ENCODE peak calls at places on chromosome 15, in seven cellular contexts. T is fibroblast of lung, W is tibial artery, R is lower lobe of right lung, E is body of pancreas, C is HFF-Myc, X is right atrium auricular region. N is an unnamed sample.

GRCh38 chr15:85318732-85319076 is 61.7 kb upstream of the AKAP13 start:
- DNase-seq in T (no peak), W (no peak), R (no peak), E (no peak), C (no peak), X (no peak), N (no peak)

GRCh38 chr15:77064539-77065308 is 6.2 kb downstream of the TSPAN3 start:
- DNase-seq in T (no peak), W (no peak), R (no peak), E (no peak), C (no peak), X (no peak), N (peak)

GRCh38 chr15:46879067-46879770 is 838.1 kb upstream of the SEMA6D start:
- DNase-seq in T (no peak), W (no peak), R (no peak), E (no peak), C (no peak), X (no peak), N (no peak)

GRCh38 chr15:62897634-62898033 is 144.9 kb upstream of the TPM1 start:
- DNase-seq in T (no peak), W (no peak), R (no peak), E (no peak), C (no peak), X (no peak), N (no peak)

GRCh38 chr15:62020576-62021160 is 39.6 kb downstream of the VPS13C start:
- DNase-seq in T (peak), W (no peak), R (no peak), E (no peak), C (no peak), X (no peak), N (peak)

GRCh38 chr15:43974852-43975251 is 148.1 kb downstream of the WDR76 start:
- DNase-seq in T (no peak), W (no peak), R (no peak), E (peak), C (no peak), X (no peak), N (no peak)

GRCh38 chr15:71565636-71566160 is 244.7 kb upstream of the NR2E3 start:
- DNase-seq in T (no peak), W (no peak), R (no peak), E (no peak), C (no peak), X (no peak), N (no peak)

GRCh38 chr15:39400002-39400401 is 180.9 kb upstream of the THBS1 start:
- DNase-seq in T (no peak), W (no peak), R (no peak), E (no peak), C (no peak), X (no peak), N (no peak)

GRCh38 chr15:99651023-99651807 is 82.0 kb downstream of the LYSMD4 start:
- DNase-seq in T (peak), W (no peak), R (no peak), E (no peak), C (peak), X (no peak), N (peak)

GRCh38 chr15:65979316-65979715 is 110.0 kb downstream of the RAB11A start:
- DNase-seq in T (no peak), W (no peak), R (no peak), E (no peak), C (no peak), X (no peak), N (no peak)

GRCh38 chr15:65982941-65983340 is 113.7 kb downstream of the RAB11A start:
- DNase-seq in T (no peak), W (no peak), R (no peak), E (no peak), C (no peak), X (no peak), N (no peak)

GRCh38 chr15:65980824-65981456 is 111.6 kb downstream of the RAB11A start:
- DNase-seq in T (peak), W (peak), R (peak), E (peak), C (peak), X (peak), N (peak)

GRCh38 chr15:65979837-65980236 is 110.5 kb downstream of the RAB11A start:
- DNase-seq in T (no peak), W (no peak), R (no peak), E (no peak), C (no peak), X (no peak), N (no peak)

DNA sequence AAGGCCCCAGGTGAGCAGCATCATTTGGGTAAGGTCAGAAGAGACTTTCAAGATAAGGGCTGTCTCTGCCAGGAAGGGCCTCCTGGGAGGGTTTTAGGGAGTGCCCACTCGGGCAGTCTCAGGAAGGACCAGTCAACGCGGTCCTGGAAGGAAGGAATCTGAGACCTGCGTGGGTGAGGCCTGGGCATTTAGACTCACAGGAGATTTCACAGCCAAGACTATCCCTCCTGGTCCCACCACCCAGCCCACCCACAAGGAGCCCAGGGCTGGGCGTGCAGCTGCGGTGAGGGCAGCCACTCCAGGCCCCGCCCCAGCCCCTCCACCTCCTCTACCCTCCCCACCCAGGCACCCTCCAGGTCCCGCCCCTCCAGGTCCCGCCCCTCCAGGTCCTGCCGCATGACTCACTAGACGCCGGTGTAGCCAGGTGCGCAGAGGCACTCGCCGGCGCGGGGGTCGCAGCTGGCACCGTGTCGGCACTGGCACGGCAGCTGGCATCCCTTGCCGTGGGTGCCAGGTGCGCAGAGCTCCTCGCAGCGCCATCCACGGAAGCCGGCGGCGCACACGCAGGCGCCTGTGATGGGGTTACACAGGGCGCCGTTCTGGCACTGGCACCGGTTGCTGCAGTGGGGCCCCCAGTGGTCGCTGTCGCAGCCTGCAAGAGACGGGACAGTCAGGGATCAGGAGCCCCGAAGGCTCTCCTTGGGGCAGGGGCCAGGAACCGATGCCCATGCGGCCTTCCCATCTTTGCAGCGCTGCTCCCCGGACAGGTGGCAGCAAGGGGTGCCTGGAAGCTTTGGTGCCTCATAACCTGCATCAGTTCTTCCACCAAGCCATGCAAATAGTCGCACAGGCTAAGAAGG is 112.8 kb downstream of the RAB11A start:
- DNase-seq in T (no peak), W (no peak), R (peak), E (peak), C (no peak), X (no peak), N (no peak)
- H3K4me3 ChIP-seq in T (no peak), W (no peak), R (peak), E (no peak), C (no peak), X (peak), N (no peak)

DNA sequence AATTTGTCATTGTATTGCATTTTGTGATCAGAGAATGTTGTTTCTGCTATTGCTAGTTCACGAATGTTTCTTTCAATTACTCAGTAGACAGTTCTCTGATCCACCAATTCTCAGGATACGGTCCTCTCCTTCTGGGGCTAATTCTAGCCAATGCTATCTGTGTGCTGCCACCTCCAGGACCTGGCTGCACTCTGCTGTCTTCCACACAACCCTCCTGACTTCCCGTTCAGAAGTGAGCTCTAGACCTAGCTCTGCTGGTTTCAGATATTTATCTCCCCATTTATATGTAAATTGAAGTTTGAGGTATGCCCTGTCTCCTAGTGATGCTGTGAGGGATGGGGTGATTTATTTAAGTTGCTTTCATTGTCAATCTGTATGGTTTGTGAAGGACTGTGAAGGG is 21.7 kb upstream of the UBL7 start:
- DNase-seq in T (no peak), W (no peak), R (no peak), E (no peak), C (no peak), X (no peak), N (no peak)
- TF ChIP-seq CTCF in T (peak), W (no peak), R (no peak), E (no peak), C (no peak), X (no peak), N (no peak)

DNA sequence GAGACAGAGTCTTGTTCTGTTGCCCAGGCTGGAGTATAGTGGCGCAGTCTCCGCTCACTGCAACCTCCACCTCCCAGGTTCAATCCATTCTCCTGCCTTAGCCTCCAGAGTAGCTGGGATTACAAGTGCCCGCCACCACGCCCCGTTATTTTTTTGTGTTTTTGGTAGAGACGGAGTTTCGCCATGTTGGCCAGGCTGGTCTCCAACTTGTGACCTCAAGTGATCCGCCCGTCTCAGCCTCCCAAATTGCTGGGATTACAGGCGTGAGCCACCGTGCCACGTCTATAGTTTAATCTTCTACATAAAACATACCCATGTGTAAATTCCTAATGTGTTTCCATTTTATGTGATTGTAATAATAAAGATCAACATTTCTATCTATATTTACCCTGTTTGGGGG is 1.7 kb downstream of the GALK2 start:
- DNase-seq in T (no peak), W (no peak), R (no peak), E (no peak), C (no peak), X (no peak), N (no peak)
- H3K4me3 ChIP-seq in T (no peak), W (no peak), R (no peak), E (no peak), C (no peak), X (no peak), N (no peak)

GRCh38 chr15:55564347-55565145 is 23.6 kb downstream of the PYGO1 start:
- DNase-seq in T (no peak), W (no peak), R (no peak), E (no peak), C (no peak), X (no peak), N (no peak)
- TF ChIP-seq CTCF in T (peak), W (no peak), R (no peak), E (no peak), C (peak), X (no peak), N (peak)

GRCh38 chr15:68788265-68788624 is 32.5 kb downstream of the ANP32A start:
- DNase-seq in T (no peak), W (no peak), R (no peak), E (no peak), C (no peak), X (no peak), N (no peak)

GRCh38 chr15:68789921-68790575 is 30.6 kb downstream of the ANP32A start:
- DNase-seq in T (peak), W (no peak), R (no peak), E (peak), C (no peak), X (no peak), N (peak)

GRCh38 chr15:68789041-68789920 is 31.4 kb downstream of the ANP32A start:
- DNase-seq in T (no peak), W (no peak), R (no peak), E (peak), C (no peak), X (no peak), N (no peak)

GRCh38 chr15:68786753-68787152 is 33.9 kb downstream of the ANP32A start:
- DNase-seq in T (no peak), W (no peak), R (no peak), E (no peak), C (no peak), X (no peak), N (no peak)

DNA sequence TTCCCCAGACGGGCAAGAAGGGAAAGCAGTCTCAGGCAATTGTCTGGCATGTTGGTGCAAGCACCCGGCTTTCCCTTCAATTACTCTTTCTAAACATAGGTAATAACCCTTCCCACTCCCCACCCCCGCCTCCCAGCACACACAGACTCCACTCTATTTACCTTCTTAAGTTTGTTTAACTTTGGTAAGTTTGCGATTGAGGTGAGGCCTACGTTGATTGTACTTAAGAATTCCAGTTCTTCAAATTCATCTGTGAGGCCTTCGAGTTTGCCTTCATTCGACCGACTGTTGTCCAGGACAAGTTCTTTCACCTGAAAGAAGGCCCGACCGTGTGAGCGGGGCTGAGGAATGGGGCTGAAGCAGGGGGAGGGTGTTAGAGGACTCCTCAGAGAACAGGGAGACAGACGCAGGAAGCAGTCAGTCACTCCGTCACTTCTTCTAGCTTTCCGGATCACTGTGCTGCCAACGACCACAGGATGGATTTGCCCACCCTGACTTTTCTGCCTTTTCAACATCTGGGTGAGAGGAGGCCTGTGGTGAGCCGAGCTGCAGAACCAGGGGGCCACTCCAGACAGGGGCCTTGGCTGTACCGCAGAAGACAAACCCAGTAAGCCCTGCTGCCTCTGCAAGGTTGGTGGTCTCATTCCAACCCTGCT is 33.0 kb downstream of the ANP32A start:
- DNase-seq in T (no peak), W (no peak), R (peak), E (no peak), C (no peak), X (no peak), N (no peak)
- H3K4me3 ChIP-seq in T (no peak), W (no peak), R (peak), E (no peak), C (no peak), X (no peak), N (no peak)

GRCh38 chr15:98586066-98586465 is 62.3 kb upstream of the IGF1R start:
- DNase-seq in T (no peak), W (no peak), R (no peak), E (no peak), C (no peak), X (peak), N (no peak)

GRCh38 chr15:98580577-98580976 is 67.8 kb upstream of the IGF1R start:
- DNase-seq in T (no peak), W (no peak), R (no peak), E (no peak), C (no peak), X (no peak), N (no peak)

GRCh38 chr15:98583758-98584157 is 64.6 kb upstream of the IGF1R start:
- DNase-seq in T (no peak), W (no peak), R (no peak), E (no peak), C (no peak), X (no peak), N (no peak)

GRCh38 chr15:98582900-98583554 is 65.3 kb upstream of the IGF1R start:
- DNase-seq in T (no peak), W (no peak), R (no peak), E (no peak), C (no peak), X (no peak), N (no peak)

DNA sequence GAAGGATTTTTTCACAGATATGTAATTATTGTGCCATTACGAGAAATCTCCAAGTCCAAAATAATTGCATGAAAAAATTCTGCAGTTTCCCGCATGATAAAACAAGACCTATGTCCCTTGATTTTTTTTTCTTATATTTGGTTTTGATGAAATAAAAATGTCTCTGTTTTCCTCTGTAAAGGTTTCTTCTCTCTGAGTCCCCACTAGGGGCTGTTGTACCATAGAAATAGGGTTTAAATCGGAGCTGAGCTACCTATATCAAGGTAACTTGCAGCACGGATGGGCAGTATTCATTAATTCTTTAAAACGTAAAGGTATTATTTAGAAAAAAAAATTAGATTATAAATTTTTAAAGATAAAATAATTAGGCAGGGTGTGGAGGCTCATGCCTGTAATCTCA is 66.6 kb upstream of the IGF1R start:
- DNase-seq in T (no peak), W (no peak), R (no peak), E (peak), C (no peak), X (no peak), N (no peak)
- TF ChIP-seq CTCF in T (no peak), W (no peak), R (no peak), E (peak), C (no peak), X (peak), N (peak)